ENCODE peak calls at places on chromosomes 11 and 22, in nine cellular contexts. V is ecto neural progenitor cell, Z is RWPE1, H is HFF-Myc, Y is T-helper 1 cell, S is D341Med, N is C1 segment of cervical spinal cord, J is upper lobe of right lung, D is memory B cell. W is an unnamed sample.

GRCh38 chr22:38309614-38310517 is 7.4 kb downstream of the CSNK1E start:
- DNase-seq in V (no peak), Z (no peak), H (no peak), Y (no peak), S (no peak), N (no peak), J (no peak), D (no peak), W (no peak)

GRCh38 chr11:23586188-23586587 is 725.9 kb upstream of the CCDC179 start:
- DNase-seq in V (no peak), Z (no peak), H (no peak), Y (no peak), S (no peak), N (no peak), J (no peak), D (no peak), W (no peak)

GRCh38 chr11:8699903-8700302 is 17.3 kb downstream of the RPL27A start:
- DNase-seq in V (no peak), Z (no peak), H (no peak), Y (no peak), S (no peak), N (no peak), J (no peak), D (no peak), W (peak)

GRCh38 chr11:102615077-102615893 is 9.8 kb downstream of the MMP20 start:
- DNase-seq in V (no peak), Z (no peak), H (no peak), Y (no peak), S (no peak), N (no peak), J (no peak), D (no peak), W (no peak)

GRCh38 chr11:19819148-19819547 is 106.5 kb downstream of the NAV2 start:
- DNase-seq in V (no peak), Z (no peak), H (no peak), Y (no peak), S (no peak), N (no peak), J (peak), D (no peak), W (no peak)

GRCh38 chr11:47573321-47573720 is 5.4 kb downstream of the KBTBD4 start:
- DNase-seq in V (no peak), Z (no peak), H (no peak), Y (no peak), S (no peak), N (no peak), J (peak), D (no peak), W (no peak)

GRCh38 chr22:46835288-46835687 is 72.8 kb downstream of the TBC1D22A start:
- DNase-seq in V (no peak), Z (no peak), H (no peak), Y (no peak), S (no peak), N (no peak), J (no peak), D (no peak), W (no peak)

GRCh38 chr22:48644108-48644507 is 1183.6 kb downstream of the BRD1 start:
- DNase-seq in V (no peak), Z (no peak), H (no peak), Y (no peak), S (no peak), N (no peak), J (no peak), D (no peak), W (no peak)

GRCh38 chr22:46083383-46084350 is 66.7 kb upstream of the PPARA start:
- DNase-seq in V (no peak), Z (no peak), H (no peak), Y (no peak), S (no peak), N (no peak), J (peak), D (no peak), W (peak)

GRCh38 chr11:65278351-65278750 is 16.6 kb downstream of the POLA2 start:
- DNase-seq in V (no peak), Z (no peak), H (no peak), Y (no peak), S (no peak), N (no peak), J (no peak), D (no peak), W (no peak)

GRCh38 chr11:537622-538430 is 499 bp downstream of the LRRC56 start:
- DNase-seq in V (peak), Z (no peak), H (no peak), Y (no peak), S (no peak), N (no peak), J (no peak), D (no peak), W (no peak)

GRCh38 chr22:48785792-48786678 is 1041.6 kb downstream of the BRD1 start:
- DNase-seq in V (peak), Z (no peak), H (no peak), Y (no peak), S (no peak), N (no peak), J (no peak), D (no peak), W (no peak)

GRCh38 chr22:30408388-30409101 is 11.7 kb downstream of the SEC14L2 start:
- DNase-seq in V (no peak), Z (no peak), H (no peak), Y (no peak), S (no peak), N (no peak), J (no peak), D (no peak), W (no peak)

GRCh38 chr11:2267871-2268825 is 2.2 kb downstream of the ASCL2 start:
- DNase-seq in V (peak), Z (no peak), H (no peak), Y (no peak), S (no peak), N (no peak), J (no peak), D (no peak), W (peak)

W was measured in RWPE2.